ENCODE peak calls at places on chromosomes 5 and 9, in eight cellular contexts. Z, W, K, J, B, U, D and G are unnamed samples. For H3K27me3, the result is how much of the 10 kb centered on the place peaks cover.

GRCh38 chr9:96663506-96664120 is 8.5 kb upstream of the PRXL2C start:
- DNase-seq in Z (no peak), W (no peak), K (no peak), J (no peak), B (no peak), U (no peak), D (no peak), G (no peak)

GRCh38 chr9:38388283-38389223 is 3.9 kb upstream of the ALDH1B1 start:
- DNase-seq in Z (peak), W (no peak), K (no peak), J (peak), B (no peak), U (no peak), D (no peak), G (no peak)

GRCh38 chr5:56449071-56449470 is 215.9 kb upstream of the ANKRD55 start:
- DNase-seq in Z (no peak), W (no peak), K (no peak), J (no peak), B (no peak), U (no peak), D (no peak), G (no peak)

GRCh38 chr5:33997331-33997983 is 10.4 kb downstream of the AMACR start:
- DNase-seq in Z (peak), W (peak), K (peak), J (peak), B (no peak), U (peak), D (peak), G (peak)

GRCh38 chr9:135819905-135820304 is 87.4 kb downstream of the CAMSAP1 start:
- DNase-seq in Z (peak), W (no peak), K (no peak), J (no peak), B (no peak), U (no peak), D (no peak), G (no peak)

GRCh38 chr5:41057231-41057630 is 13.9 kb downstream of the MROH2B start:
- DNase-seq in Z (no peak), W (no peak), K (no peak), J (no peak), B (no peak), U (peak), D (no peak), G (no peak)

GRCh38 chr9:131500377-131500776 is 2.3 kb upstream of the POMT1 start:
- DNase-seq in Z (no peak), W (no peak), K (peak), J (no peak), B (no peak), U (no peak), D (peak), G (no peak)

GRCh38 chr5:64285188-64286130 is 119.8 kb downstream of the RNF180 start:
- DNase-seq in Z (no peak), W (no peak), K (no peak), J (no peak), B (no peak), U (no peak), D (no peak), G (no peak)

GRCh38 chr5:150589791-150590601 is 50.5 kb upstream of the SYNPO start:
- DNase-seq in Z (peak), W (peak), K (no peak), J (peak), B (no peak), U (no peak), D (no peak), G (peak)

GRCh38 chr9:123542435-123543225 is 186.6 kb downstream of the CRB2 start:
- DNase-seq in Z (no peak), W (no peak), K (no peak), J (no peak), B (no peak), U (no peak), D (no peak), G (no peak)

GRCh38 chr5:168365581-168366081 is 74.2 kb downstream of the WWC1 start:
- DNase-seq in Z (peak), W (peak), K (no peak), J (no peak), B (peak), U (peak), D (no peak), G (peak)

GRCh38 chr5:65418661-65419060 is 63.1 kb downstream of the ADAMTS6 start:
- DNase-seq in Z (no peak), W (no peak), K (no peak), J (no peak), B (no peak), U (no peak), D (no peak), G (no peak)

GRCh38 chr5:91150189-91150588 is 232.9 kb downstream of the ARRDC3 start:
- DNase-seq in Z (no peak), W (no peak), K (no peak), J (no peak), B (no peak), U (peak), D (no peak), G (no peak)

GRCh38 chr5:43019615-43020293 is 20.4 kb downstream of the ANXA2R start:
- DNase-seq in Z (peak), W (peak), K (peak), J (no peak), B (no peak), U (peak), D (peak), G (peak)

GRCh38 chr5:178730940-178731265 is 444 bp upstream of the ZNF354A start:
- DNase-seq in Z (no peak), W (no peak), K (no peak), J (no peak), B (no peak), U (no peak), D (no peak), G (no peak)

GRCh38 chr5:178732281-178732680 is 1.8 kb upstream of the ZNF354A start:
- DNase-seq in Z (no peak), W (no peak), K (no peak), J (no peak), B (no peak), U (no peak), D (no peak), G (no peak)
- H3K4me3 ChIP-seq in Z (no peak), W (no peak), K (no peak), J (no peak), B (no peak), U (no peak), D (no peak), G (no peak)

GRCh38 chr5:29993286-29993685 is 1200.2 kb upstream of the CDH6 start:
- DNase-seq in Z (no peak), W (no peak), K (no peak), J (no peak), B (no peak), U (no peak), D (no peak), G (no peak)
- H3K27me3 ChIP-seq in Z (under half), W (under half), K (under half), J (under half), B (under half), U (under half), D (under half), G (under half)

DNA sequence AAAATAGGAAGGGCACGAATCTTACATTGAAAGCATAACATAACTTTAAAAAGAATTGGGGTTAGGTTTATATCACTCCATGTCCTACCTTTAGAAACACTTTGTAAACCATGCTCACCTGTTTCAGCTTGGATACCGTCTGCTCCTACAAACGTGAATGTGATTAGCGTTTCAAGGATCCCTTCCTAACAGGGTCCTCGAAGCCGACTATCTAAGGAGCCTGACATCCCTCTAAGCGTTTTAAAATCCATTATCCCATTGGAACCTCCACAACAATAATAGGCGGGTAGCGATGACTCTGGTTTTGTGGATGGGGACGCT is 1.0 kb downstream of the SVEP1 start:
- DNase-seq in Z (no peak), W (no peak), K (no peak), J (no peak), B (no peak), U (no peak), D (no peak), G (no peak)
- H3K4me3 ChIP-seq in Z (peak), W (peak), K (no peak), J (peak), B (peak), U (peak), D (no peak), G (peak)

DNA sequence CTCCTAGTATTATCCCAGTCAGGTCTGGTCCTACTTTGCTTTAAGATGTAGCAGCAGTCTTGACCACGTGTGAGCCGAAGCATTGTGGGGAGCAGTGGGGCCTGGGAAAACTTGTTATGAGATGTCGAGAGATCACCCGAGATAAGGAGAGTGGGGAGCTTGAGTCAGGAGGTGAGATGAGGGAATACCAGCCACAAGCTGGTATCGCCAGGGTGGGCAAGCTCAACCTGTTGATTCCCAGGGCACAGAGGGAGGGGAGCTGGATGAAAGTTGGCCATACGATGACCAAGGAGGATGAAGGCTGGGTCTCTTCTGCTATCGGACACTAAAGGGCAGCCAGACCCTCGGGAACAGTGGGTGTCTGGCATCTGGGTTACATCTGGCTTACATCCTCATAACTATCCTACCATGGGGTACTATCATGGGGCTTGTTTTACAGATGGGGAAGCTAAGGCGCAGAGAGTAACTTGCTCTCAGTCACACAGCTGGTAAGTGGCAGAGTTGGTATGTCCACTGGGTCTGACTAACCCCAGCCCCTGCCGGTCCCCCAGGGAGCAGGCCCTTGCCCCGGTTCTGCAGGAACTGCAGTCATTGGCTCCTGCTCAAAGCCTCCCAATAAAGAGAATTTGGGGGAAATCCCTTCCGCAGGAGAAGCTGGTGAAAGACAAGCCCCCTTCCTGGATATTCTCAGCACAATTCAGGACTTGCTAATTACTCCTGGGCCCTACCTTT is 13.4 kb upstream of the TIFAB start:
- DNase-seq in Z (peak), W (no peak), K (no peak), J (peak), B (no peak), U (no peak), D (no peak), G (no peak)
- H3K27me3 ChIP-seq in Z (under half), W (half or more), K (under half), J (under half), B (half or more), U (half or more), D (under half), G (half or more)

DNA sequence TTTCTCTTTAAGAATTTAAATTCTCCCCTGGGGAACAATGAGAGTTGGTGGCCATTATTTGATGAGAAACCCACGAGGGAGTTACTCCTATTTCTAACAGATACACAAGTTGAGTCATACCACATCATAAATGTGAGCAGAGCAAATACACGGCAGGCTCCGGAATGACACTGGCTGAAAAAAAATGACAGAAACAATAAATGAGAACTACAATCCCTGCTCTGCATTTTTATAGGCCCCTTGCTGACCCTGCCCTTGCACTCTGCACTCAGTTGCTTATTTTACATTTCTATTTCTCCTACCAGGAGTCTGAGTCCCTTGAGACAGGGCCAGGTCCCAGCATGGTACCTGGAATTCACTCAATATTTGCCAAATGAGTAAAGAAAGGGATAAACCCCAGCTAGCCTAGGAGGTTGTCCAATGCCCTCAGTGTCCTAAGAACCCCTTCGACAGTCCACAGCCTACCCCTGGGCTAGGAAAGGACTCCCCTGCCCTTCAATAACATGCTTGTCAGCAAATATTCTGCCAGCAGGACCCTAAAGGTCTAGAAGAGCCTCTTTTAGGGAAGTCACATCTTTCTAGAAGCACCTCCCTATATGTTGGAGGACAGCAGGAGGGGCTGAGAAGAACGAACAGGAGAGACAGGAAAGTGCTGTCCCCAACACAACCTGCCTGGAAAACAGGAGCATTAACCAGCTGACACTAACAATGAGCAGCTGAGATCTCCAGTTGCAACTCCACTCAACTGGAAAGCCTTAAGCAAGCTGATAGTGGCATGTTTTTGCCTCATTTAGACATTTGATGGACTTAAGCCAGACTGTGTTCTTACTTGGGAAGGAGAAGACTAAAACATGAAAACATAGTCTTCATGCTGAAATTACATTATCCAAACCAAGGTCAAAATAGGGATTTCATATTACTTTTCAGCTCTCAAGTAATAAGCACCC is 191.2 kb downstream of the ACTL7B start:
- DNase-seq in Z (no peak), W (no peak), K (no peak), J (no peak), B (no peak), U (no peak), D (no peak), G (no peak)
- H3K4me3 ChIP-seq in Z (no peak), W (no peak), K (no peak), J (no peak), B (no peak), U (no peak), D (no peak), G (no peak)

GRCh38 chr5:51395666-51396356 is 12.6 kb downstream of the ISL1 start:
- DNase-seq in Z (no peak), W (no peak), K (no peak), J (no peak), B (no peak), U (no peak), D (no peak), G (no peak)

GRCh38 chr5:51396797-51397196 is 13.5 kb downstream of the ISL1 start:
- DNase-seq in Z (no peak), W (no peak), K (no peak), J (no peak), B (no peak), U (no peak), D (no peak), G (no peak)

GRCh38 chr5:51394609-51395008 is 11.4 kb downstream of the ISL1 start:
- DNase-seq in Z (no peak), W (no peak), K (no peak), J (no peak), B (no peak), U (no peak), D (no peak), G (no peak)

GRCh38 chr5:51392689-51393199 is 9.5 kb downstream of the ISL1 start:
- DNase-seq in Z (no peak), W (no peak), K (no peak), J (no peak), B (no peak), U (no peak), D (no peak), G (no peak)

GRCh38 chr5:51395245-51395644 is 12.0 kb downstream of the ISL1 start:
- DNase-seq in Z (no peak), W (no peak), K (no peak), J (no peak), B (no peak), U (no peak), D (no peak), G (no peak)
- H3K27me3 ChIP-seq in Z (half or more), W (under half), K (under half), J (under half), B (half or more), U (under half), D (under half), G (half or more)